ENCODE peak calls at places on chromosomes 1 and 21, in four cellular contexts. O is HepG2, F is K562, Q is H1. Y is an unnamed sample.
A peak's percentile ranks its signal among the peaks of the same experiment; 100 is the strongest.

GRCh38 chr1:5716126-5716525 is 276.1 kb downstream of the NPHP4 start:
- DNase-seq in Q (no peak), F (no peak), O (no peak), Y (no peak)

GRCh38 chr1:24344090-24344742 is 25.1 kb downstream of the GRHL3 start:
- DNase-seq in Q (no peak), O (no peak), F (no peak), Y (no peak)

GRCh38 chr1:8378981-8379470 is 61.1 kb downstream of the SLC45A1 start:
- DNase-seq in F (no peak), Q (no peak), O (no peak), Y (no peak)

GRCh38 chr1:10271869-10272268 is 61.5 kb downstream of the KIF1B start:
- DNase-seq in O (no peak), Q (no peak), F (no peak), Y (no peak)

GRCh38 chr1:158017800-158018595 is 24.6 kb downstream of the KIRREL1 start:
- DNase-seq in F (no peak), Q (no peak), O (no peak), Y (no peak)

GRCh38 chr1:43034195-43034658 is 75.6 kb upstream of the SLC2A1 start:
- DNase-seq in Q (no peak), F (no peak), O (peak; percentile 89), Y (no peak)

GRCh38 chr21:25572895-25573310 is 34.4 kb downstream of the MRPL39 start:
- DNase-seq in F (no peak), Q (no peak), O (no peak), Y (no peak)

GRCh38 chr1:201282931-201283829 is at the start of gene PKP1:
- DNase-seq in Q (no peak), F (no peak), O (no peak), Y (no peak)

GRCh38 chr1:8474369-8474768 is 156.5 kb downstream of the SLC45A1 start:
- DNase-seq in F (no peak), O (no peak), Q (no peak), Y (no peak)

GRCh38 chr1:22344851-22345560 is 106.6 kb upstream of the ZBTB40 start:
- DNase-seq in Q (no peak), O (no peak), F (no peak), Y (no peak)
- TF ChIP-seq ATF3 in Q (no peak), O (no peak), F (no peak), Y (no peak)

GRCh38 chr1:245345191-245345884 is 190.6 kb downstream of the KIF26B start:
- DNase-seq in F (peak; percentile 73), Q (no peak), O (no peak), Y (no peak)
- TF ChIP-seq FOSL1 in F (peak; percentile 19), Q (no peak), O (no peak), Y (no peak)

DNA sequence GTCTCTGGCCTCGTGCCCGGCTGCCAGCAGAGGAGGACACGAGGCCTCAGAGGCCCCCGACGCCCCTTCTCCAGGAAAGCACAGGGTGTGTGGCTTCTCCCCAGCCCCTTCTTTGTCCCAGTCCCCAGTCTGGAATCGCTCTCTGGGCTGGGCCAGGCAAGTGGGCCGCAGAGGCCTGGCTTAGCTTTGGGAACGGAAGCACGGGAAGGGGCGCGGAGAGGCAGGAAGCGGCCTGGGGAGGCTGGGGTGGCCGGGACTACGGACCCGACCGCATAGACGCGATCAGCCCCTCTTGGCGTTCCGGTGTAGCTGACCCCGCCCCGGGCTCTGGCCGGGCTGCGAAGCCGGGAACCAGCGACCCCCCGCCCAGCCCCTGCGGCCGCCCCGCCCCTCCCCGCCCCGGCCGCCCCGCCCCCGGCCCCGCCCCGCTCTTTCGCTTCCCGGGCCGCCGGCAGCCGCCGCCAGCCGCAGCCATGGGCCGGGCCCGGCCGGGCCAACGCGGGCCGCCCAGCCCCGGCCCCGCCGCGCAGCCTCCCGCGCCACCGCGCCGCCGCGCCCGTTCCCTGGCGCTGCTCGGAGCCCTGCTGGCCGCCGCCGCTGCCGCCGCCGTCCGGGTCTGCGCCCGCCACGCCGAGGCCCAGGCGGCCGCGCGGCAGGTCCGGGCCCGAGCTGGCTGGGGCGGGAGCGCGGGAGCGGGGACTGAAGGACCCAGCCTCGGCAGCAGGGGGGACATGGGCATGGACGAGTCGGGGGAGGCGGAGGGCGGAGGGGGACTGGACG is at the start of gene SELENON:
- DNase-seq in O (peak; percentile 20), Q (no peak), F (peak; percentile 51), Y (no peak)
- TF ChIP-seq ATF3 in O (no peak), Q (no peak), F (no peak), Y (no peak)

GRCh38 chr1:95636897-95637296 is 402.9 kb downstream of the RWDD3 start:
- DNase-seq in O (no peak), Q (no peak), F (no peak), Y (no peak)
- TF ChIP-seq FOSL1 in O (no peak), Q (no peak), F (no peak), Y (no peak)

GRCh38 chr1:170027760-170028159 is 46.7 kb downstream of the KIFAP3 start:
- DNase-seq in Q (no peak), O (no peak), F (no peak), Y (no peak)
- TF ChIP-seq ATF3 in Q (no peak), O (no peak), F (no peak), Y (no peak)

GRCh38 chr21:43766734-43767497 is 9.2 kb downstream of the CSTB start:
- DNase-seq in Q (no peak), O (no peak), F (no peak), Y (no peak)
- TF ChIP-seq FOSL1 in Q (no peak), O (no peak), F (no peak), Y (no peak)

DNA sequence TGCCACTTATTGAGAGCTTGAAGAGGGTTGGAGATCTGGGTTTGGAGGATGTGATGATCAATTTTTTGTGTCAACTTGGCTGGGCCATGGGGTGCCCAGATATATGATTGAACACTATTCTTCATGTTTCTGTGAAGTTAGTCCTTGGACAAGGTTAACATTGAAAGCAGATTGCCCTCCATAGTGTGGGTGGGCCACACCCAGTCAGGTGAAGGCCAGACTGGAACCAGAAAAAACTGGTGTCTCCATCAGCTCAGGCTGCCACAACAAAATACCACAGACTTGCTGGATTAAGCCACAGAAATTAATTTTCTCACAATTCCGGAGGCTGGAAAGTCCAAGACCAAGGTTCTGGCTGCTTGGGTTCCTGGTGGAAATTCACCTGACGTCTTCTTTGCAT is 7.5 kb downstream of the CLDN14 start:
- DNase-seq in F (no peak), O (no peak), Q (no peak), Y (no peak)
- TF ChIP-seq ATF3 in F (no peak), O (no peak), Q (no peak), Y (no peak)